ENCODE peak calls at places on chromosome 12, in six cellular contexts. P, O, Q, X, I and R are unnamed samples.
A peak's percentile ranks its signal among the peaks of the same experiment; 100 is the strongest.

GRCh38 chr12:93594766-93595165 is 22.3 kb downstream of the SOCS2 start:
- DNase-seq in O (no peak), X (no peak), I (no peak), P (no peak), Q (no peak), R (no peak)

GRCh38 chr12:65658360-65658759 is 165.9 kb upstream of the HMGA2 start:
- DNase-seq in Q (no peak), O (no peak), X (no peak), P (no peak), I (no peak), R (no peak)

GRCh38 chr12:118010903-118011302 is 5.6 kb upstream of the RFC5 start:
- DNase-seq in O (no peak), P (no peak), I (no peak), Q (no peak), X (no peak), R (no peak)

GRCh38 chr12:19003987-19004619 is 125.4 kb upstream of the PLEKHA5 start:
- DNase-seq in X (no peak), O (no peak), Q (no peak), I (no peak), P (no peak), R (no peak)

GRCh38 chr12:109578330-109578927 is 4.8 kb downstream of the MVK start:
- DNase-seq in O (no peak), Q (no peak), P (no peak), I (no peak), X (no peak), R (no peak)

GRCh38 chr12:15268927-15269552 is 47.8 kb upstream of the RERG start:
- DNase-seq in X (no peak), Q (peak; percentile 35), I (no peak), P (peak; percentile 19), O (peak; percentile 64), R (peak; percentile 22)

GRCh38 chr12:108729612-108730336 is 1.5 kb downstream of the CORO1C start:
- DNase-seq in Q (no peak), O (peak; percentile 37), X (no peak), I (no peak), P (no peak), R (no peak)

GRCh38 chr12:114447274-114447716 is 41.4 kb upstream of the TBX5 start:
- DNase-seq in I (no peak), X (peak; percentile 65), P (no peak), Q (no peak), O (no peak), R (no peak)

GRCh38 chr12:70190252-70191010 is 52.8 kb upstream of the CNOT2 start:
- DNase-seq in X (no peak), O (no peak), Q (no peak), P (no peak), I (no peak), R (no peak)

GRCh38 chr12:12653922-12654321 is 42.1 kb downstream of the GPR19 start:
- DNase-seq in I (no peak), X (no peak), P (no peak), Q (no peak), O (no peak), R (no peak)

GRCh38 chr12:81206425-81206824 is 128.5 kb downstream of the ACSS3 start:
- DNase-seq in X (no peak), I (no peak), P (no peak), Q (no peak), O (no peak), R (no peak)

GRCh38 chr12:118036672-118037411 is 20.3 kb downstream of the RFC5 start:
- DNase-seq in P (no peak), O (no peak), X (no peak), I (no peak), Q (no peak), R (no peak)

GRCh38 chr12:50338920-50339319 is 55.6 kb upstream of the LIMA1 start:
- DNase-seq in Q (no peak), X (no peak), P (no peak), O (no peak), I (no peak), R (no peak)

GRCh38 chr12:33304176-33304575 is 135.4 kb downstream of the SYT10 start:
- DNase-seq in P (no peak), O (no peak), Q (no peak), I (no peak), X (no peak), R (no peak)

GRCh38 chr12:8648598-8649205 is 13.9 kb downstream of the MFAP5 start:
- DNase-seq in P (peak; percentile 53), O (no peak), X (no peak), I (peak; percentile 95), Q (no peak), R (peak; percentile 56)

GRCh38 chr12:1170411-1170810 is 179.4 kb downstream of the ERC1 start:
- DNase-seq in P (no peak), Q (no peak), X (no peak), I (no peak), O (peak; percentile 25), R (no peak)

GRCh38 chr12:1559729-1560128 is 34.7 kb downstream of the FBXL14 start:
- DNase-seq in X (no peak), Q (no peak), O (no peak), P (no peak), I (no peak), R (no peak)

GRCh38 chr12:126492181-126492580 is 1426.9 kb downstream of the AACS start:
- DNase-seq in Q (no peak), I (no peak), P (no peak), O (no peak), X (no peak), R (no peak)

GRCh38 chr12:67453181-67453580 is 184.0 kb downstream of the CAND1 start:
- DNase-seq in Q (no peak), P (no peak), O (no peak), I (no peak), X (no peak), R (no peak)

GRCh38 chr12:109033239-109034196 is 12.7 kb upstream of the SVOP start:
- DNase-seq in O (no peak), P (no peak), I (no peak), X (peak; percentile 24), Q (no peak), R (no peak)

GRCh38 chr12:131900397-131900796 is 6.0 kb downstream of the ULK1 start:
- DNase-seq in P (no peak), X (no peak), I (no peak), Q (no peak), O (no peak), R (no peak)

GRCh38 chr12:8913702-8914032 is 642 bp upstream of the PHC1 start:
- DNase-seq in I (no peak), X (no peak), O (no peak), Q (no peak), P (no peak), R (no peak)

GRCh38 chr12:48794870-48795269 is 6.0 kb upstream of the ADCY6 start:
- DNase-seq in O (no peak), P (no peak), X (no peak), Q (no peak), I (no peak), R (no peak)

GRCh38 chr12:42446761-42447160 is 120.8 kb downstream of the PPHLN1 start:
- DNase-seq in P (no peak), O (no peak), I (no peak), X (peak; percentile 33), Q (no peak), R (no peak)
- TF ChIP-seq POLR2A in P (no peak), O (no peak), I (no peak), X (no peak), Q (no peak), R (no peak)

GRCh38 chr12:29725587-29726320 is 58.0 kb downstream of the TMTC1 start:
- DNase-seq in O (no peak), Q (no peak), I (peak; percentile 54), P (no peak), X (no peak), R (no peak)
- TF ChIP-seq TAF1 in O (no peak), Q (no peak), I (no peak), P (no peak), X (no peak), R (no peak)

DNA sequence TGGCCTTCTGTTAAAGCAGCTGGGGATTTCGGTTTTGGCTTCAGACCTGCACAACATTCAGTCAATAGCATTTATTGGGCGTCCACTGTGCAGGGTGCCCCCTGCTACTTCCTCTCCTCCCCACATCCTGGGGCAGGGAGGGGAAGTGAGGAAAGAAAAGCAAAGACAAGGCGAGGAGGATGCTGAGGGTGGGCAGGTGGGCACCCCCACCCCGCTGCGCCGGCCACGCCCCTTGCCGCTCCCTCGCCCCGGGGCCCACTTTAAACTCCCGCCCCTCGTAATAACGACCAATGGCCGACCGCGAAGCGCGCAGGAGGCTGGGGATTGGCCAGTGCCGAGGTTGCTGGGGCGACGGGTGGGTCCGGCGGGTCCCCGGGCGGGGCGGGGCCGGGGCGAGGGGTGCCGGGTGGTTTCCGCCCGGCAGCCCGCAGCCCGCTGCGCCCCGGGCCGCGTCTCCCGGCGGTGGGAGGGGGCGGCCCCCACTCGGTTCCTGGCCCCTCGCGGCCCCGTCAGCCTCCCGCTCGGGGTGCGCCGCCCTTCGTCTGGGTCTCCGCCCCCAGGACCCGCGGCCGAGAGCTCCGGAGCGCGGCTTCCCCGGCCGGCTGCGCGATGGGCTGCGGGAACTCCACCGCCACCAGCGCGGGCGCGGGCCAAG is at the start of gene C12orf75:
- DNase-seq in O (peak; percentile 67), P (peak; percentile 82), X (peak; percentile 92), Q (peak; percentile 85), I (peak; percentile 77), R (peak; percentile 87)
- TF ChIP-seq POLR2AphosphoS5 in O (no peak), P (no peak), X (no peak), Q (no peak), I (no peak), R (no peak)

GRCh38 chr12:57519758-57520007 is 631 bp downstream of the DDIT3 start:
- DNase-seq in P (no peak), O (no peak), I (no peak), Q (no peak), X (no peak), R (no peak)

GRCh38 chr12:57518920-57519757 is 1.2 kb downstream of the DDIT3 start:
- DNase-seq in Q (no peak), P (no peak), X (no peak), O (peak; percentile 60), I (no peak), R (no peak)

GRCh38 chr12:57518176-57518919 is 2.0 kb downstream of the DDIT3 start:
- DNase-seq in O (no peak), I (no peak), X (no peak), P (no peak), Q (no peak), R (no peak)

GRCh38 chr12:57521475-57522018 is 1.1 kb upstream of the MBD6 start:
- DNase-seq in O (peak; percentile 72), I (no peak), Q (no peak), X (peak; percentile 62), P (no peak), R (no peak)

GRCh38 chr12:57520008-57520726 is at the start of gene DDIT3:
- DNase-seq in O (peak; percentile 97), I (peak; percentile 91), P (no peak), Q (peak; percentile 94), X (peak; percentile 100), R (peak; percentile 90)
- TF ChIP-seq POLR2A in O (peak; percentile 100), I (peak; percentile 91), P (peak; percentile 99), Q (peak; percentile 100), X (no peak), R (peak; percentile 99)

GRCh38 chr12:42744539-42745156 is 155.1 kb upstream of the PRICKLE1 start:
- DNase-seq in O (no peak), X (no peak), P (no peak), I (no peak), Q (no peak), R (no peak)
- TF ChIP-seq TAF1 in O (no peak), X (no peak), P (no peak), I (no peak), Q (no peak), R (no peak)

GRCh38 chr12:91877022-91877421 is 268.6 kb downstream of the BTG1 start:
- DNase-seq in P (no peak), I (peak; percentile 20), X (no peak), O (no peak), Q (no peak), R (peak; percentile 1)
- TF ChIP-seq POLR2AphosphoS5 in P (no peak), I (no peak), X (no peak), O (no peak), Q (no peak), R (no peak)